ENCODE peak calls at places on chromosome 11, in seven cellular contexts. O, F, B, C, I, U and D are unnamed samples.

GRCh38 chr11:8220261-8221024 is 43.2 kb downstream of the LMO1 start:
- DNase-seq in O (no peak), F (no peak), B (no peak), C (no peak), I (no peak), U (no peak), D (no peak)

GRCh38 chr11:109037856-109038780 is 373.2 kb downstream of the DDX10 start:
- DNase-seq in O (no peak), F (no peak), B (no peak), C (no peak), I (no peak), U (no peak), D (no peak)

GRCh38 chr11:126791446-126791845 is 209.1 kb downstream of the KIRREL3 start:
- DNase-seq in O (no peak), F (no peak), B (no peak), C (no peak), I (no peak), U (no peak), D (no peak)

GRCh38 chr11:122167100-122167499 is 51.1 kb upstream of the BLID start:
- DNase-seq in O (no peak), F (no peak), B (no peak), C (no peak), I (no peak), U (no peak), D (peak; percentile 70)

GRCh38 chr11:86143429-86144030 is 74.6 kb upstream of the PICALM start:
- DNase-seq in O (no peak), F (no peak), B (peak; percentile 24), C (no peak), I (no peak), U (no peak), D (no peak)

GRCh38 chr11:29432719-29433325 is 584.0 kb downstream of the KCNA4 start:
- DNase-seq in O (no peak), F (peak; percentile 9), B (no peak), C (peak; percentile 27), I (no peak), U (no peak), D (no peak)

GRCh38 chr11:35218956-35219355 is 80.0 kb downstream of the CD44 start:
- DNase-seq in O (no peak), F (no peak), B (no peak), C (no peak), I (no peak), U (no peak), D (no peak)

GRCh38 chr11:4523666-4524065 is 21.3 kb upstream of the OR52M1 start:
- DNase-seq in O (no peak), F (no peak), B (no peak), C (no peak), I (no peak), U (no peak), D (no peak)

GRCh38 chr11:78469905-78470304 is 52.3 kb upstream of the GAB2 start:
- DNase-seq in O (no peak), F (no peak), B (no peak), C (no peak), I (no peak), U (no peak), D (no peak)

GRCh38 chr11:27514558-27514957 is 8.0 kb upstream of the LIN7C start:
- DNase-seq in O (no peak), F (no peak), B (no peak), C (no peak), I (no peak), U (no peak), D (no peak)

GRCh38 chr11:43944761-43945311 is 2.4 kb downstream of the C11orf96 start:
- DNase-seq in O (peak; percentile 67), F (no peak), B (peak; percentile 77), C (peak; percentile 45), I (peak; percentile 31), U (peak; percentile 87), D (no peak)

GRCh38 chr11:33444835-33445594 is 187.8 kb downstream of the HIPK3 start:
- DNase-seq in O (no peak), F (no peak), B (no peak), C (no peak), I (no peak), U (no peak), D (no peak)

GRCh38 chr11:85627332-85627997 is at the start of gene DLG2:
- DNase-seq in O (no peak), F (no peak), B (no peak), C (peak; percentile 68), I (no peak), U (no peak), D (no peak)

GRCh38 chr11:20110908-20111669 is 49.2 kb downstream of the DBX1 start:
- DNase-seq in O (peak; percentile 34), F (peak; percentile 50), B (no peak), C (no peak), I (no peak), U (no peak), D (peak; percentile 89)